ENCODE peak calls at places on chromosomes 3 and 15, in four cellular contexts. One of them, this sample, is unnamed.

GRCh38 chr3:43797794-43798193 is 107.1 kb downstream of the ABHD5 start:
- DNase-seq in stimulated activated CD4-positive, alpha-beta T cell treated with anti-CD3 and anti-CD28 coated beads, TNF-alpha, amount 100 ng/mL, for 24 hours: no peak
- DNase-seq in choroid plexus epithelial cell: no peak
- DNase-seq in NCI-H2107: no peak
- DNase-seq in this sample: no peak

GRCh38 chr3:47057212-47057671 is 77.8 kb downstream of the NBEAL2 start:
- DNase-seq in stimulated activated CD4-positive, alpha-beta T cell treated with anti-CD3 and anti-CD28 coated beads, TNF-alpha, amount 100 ng/mL, for 24 hours: peak
- DNase-seq in choroid plexus epithelial cell: peak
- DNase-seq in NCI-H2107: no peak
- DNase-seq in this sample: peak

GRCh38 chr15:79002631-79003030 is 57.8 kb upstream of the CTSH start:
- DNase-seq in NCI-H2107: no peak
- DNase-seq in stimulated activated CD4-positive, alpha-beta T cell treated with anti-CD3 and anti-CD28 coated beads, TNF-alpha, amount 100 ng/mL, for 24 hours: no peak
- DNase-seq in choroid plexus epithelial cell: no peak
- DNase-seq in this sample: no peak

GRCh38 chr15:32901995-32902394 is 184.2 kb downstream of the GREM1 start:
- DNase-seq in stimulated activated CD4-positive, alpha-beta T cell treated with anti-CD3 and anti-CD28 coated beads, TNF-alpha, amount 100 ng/mL, for 24 hours: no peak
- DNase-seq in choroid plexus epithelial cell: no peak
- DNase-seq in NCI-H2107: no peak
- DNase-seq in this sample: no peak

GRCh38 chr3:141797167-141797773 is 34.1 kb downstream of the GRK7 start:
- DNase-seq in choroid plexus epithelial cell: peak
- DNase-seq in NCI-H2107: no peak
- DNase-seq in stimulated activated CD4-positive, alpha-beta T cell treated with anti-CD3 and anti-CD28 coated beads, TNF-alpha, amount 100 ng/mL, for 24 hours: no peak
- DNase-seq in this sample: peak

GRCh38 chr15:95169701-95170459 is 938.5 kb downstream of the MCTP2 start:
- DNase-seq in NCI-H2107: no peak
- DNase-seq in stimulated activated CD4-positive, alpha-beta T cell treated with anti-CD3 and anti-CD28 coated beads, TNF-alpha, amount 100 ng/mL, for 24 hours: no peak
- DNase-seq in choroid plexus epithelial cell: no peak
- DNase-seq in this sample: peak

GRCh38 chr3:46733026-46733800 is 15.5 kb upstream of the PRSS50 start:
- DNase-seq in choroid plexus epithelial cell: peak
- DNase-seq in stimulated activated CD4-positive, alpha-beta T cell treated with anti-CD3 and anti-CD28 coated beads, TNF-alpha, amount 100 ng/mL, for 24 hours: no peak
- DNase-seq in NCI-H2107: no peak
- DNase-seq in this sample: peak

GRCh38 chr3:177041021-177041729 is 156.1 kb downstream of the TBL1XR1 start:
- DNase-seq in choroid plexus epithelial cell: no peak
- DNase-seq in NCI-H2107: no peak
- DNase-seq in stimulated activated CD4-positive, alpha-beta T cell treated with anti-CD3 and anti-CD28 coated beads, TNF-alpha, amount 100 ng/mL, for 24 hours: no peak
- DNase-seq in this sample: peak

GRCh38 chr3:72738752-72739520 is 109.3 kb downstream of the SHQ1 start:
- DNase-seq in stimulated activated CD4-positive, alpha-beta T cell treated with anti-CD3 and anti-CD28 coated beads, TNF-alpha, amount 100 ng/mL, for 24 hours: peak
- DNase-seq in choroid plexus epithelial cell: peak
- DNase-seq in NCI-H2107: no peak
- DNase-seq in this sample: no peak

GRCh38 chr3:59678042-59678707 is 628.4 kb upstream of the CFAP20DC start:
- DNase-seq in stimulated activated CD4-positive, alpha-beta T cell treated with anti-CD3 and anti-CD28 coated beads, TNF-alpha, amount 100 ng/mL, for 24 hours: no peak
- DNase-seq in choroid plexus epithelial cell: no peak
- DNase-seq in NCI-H2107: no peak
- DNase-seq in this sample: no peak

GRCh38 chr3:55440406-55440708 is 46.7 kb downstream of the WNT5A start:
- DNase-seq in choroid plexus epithelial cell: peak
- DNase-seq in stimulated activated CD4-positive, alpha-beta T cell treated with anti-CD3 and anti-CD28 coated beads, TNF-alpha, amount 100 ng/mL, for 24 hours: no peak
- DNase-seq in NCI-H2107: no peak
- DNase-seq in this sample: no peak

GRCh38 chr15:86139828-86140227 is 60.2 kb downstream of the AGBL1 start:
- DNase-seq in stimulated activated CD4-positive, alpha-beta T cell treated with anti-CD3 and anti-CD28 coated beads, TNF-alpha, amount 100 ng/mL, for 24 hours: no peak
- DNase-seq in NCI-H2107: no peak
- DNase-seq in choroid plexus epithelial cell: no peak
- DNase-seq in this sample: no peak

GRCh38 chr15:33149919-33150318 is 44.6 kb downstream of the FMN1 start:
- DNase-seq in NCI-H2107: no peak
- DNase-seq in stimulated activated CD4-positive, alpha-beta T cell treated with anti-CD3 and anti-CD28 coated beads, TNF-alpha, amount 100 ng/mL, for 24 hours: no peak
- DNase-seq in choroid plexus epithelial cell: peak
- DNase-seq in this sample: peak

GRCh38 chr3:13161021-13161759 is 88.0 kb upstream of the IQSEC1 start:
- DNase-seq in stimulated activated CD4-positive, alpha-beta T cell treated with anti-CD3 and anti-CD28 coated beads, TNF-alpha, amount 100 ng/mL, for 24 hours: no peak
- DNase-seq in NCI-H2107: no peak
- DNase-seq in choroid plexus epithelial cell: peak
- DNase-seq in this sample: no peak

GRCh38 chr3:114509756-114510155 is 215.9 kb downstream of the TIGIT start:
- DNase-seq in stimulated activated CD4-positive, alpha-beta T cell treated with anti-CD3 and anti-CD28 coated beads, TNF-alpha, amount 100 ng/mL, for 24 hours: no peak
- DNase-seq in choroid plexus epithelial cell: peak
- DNase-seq in NCI-H2107: no peak
- DNase-seq in this sample: no peak

This sample was measured in fibroblast of the aortic adventitia.